ENCODE peak calls at places on chromosomes 13 and 19, in eight cellular contexts. One of them, this sample, is unnamed.

GRCh38 chr19:38060346-38060745 is 153.3 kb downstream of the SIPA1L3 start:
- DNase-seq in transverse colon: no peak
- DNase-seq in H1: no peak
- DNase-seq in stomach: no peak
- DNase-seq in esophagus muscularis mucosa: no peak
- DNase-seq in GM12878: no peak
- DNase-seq in suprapubic skin: no peak
- DNase-seq in sigmoid colon: no peak
- DNase-seq in this sample: no peak

GRCh38 chr19:56111601-56112312 is 9.3 kb downstream of the ZNF787 start:
- DNase-seq in transverse colon: peak; percentile 86
- DNase-seq in H1: no peak
- DNase-seq in stomach: peak; percentile 72
- DNase-seq in esophagus muscularis mucosa: no peak
- DNase-seq in GM12878: no peak
- DNase-seq in suprapubic skin: peak; percentile 65
- DNase-seq in sigmoid colon: peak; percentile 78
- DNase-seq in this sample: peak; percentile 85

GRCh38 chr19:48395499-48395898 is 2.0 kb downstream of the GRIN2D start:
- DNase-seq in transverse colon: no peak
- DNase-seq in H1: peak; percentile 52
- DNase-seq in stomach: no peak
- DNase-seq in esophagus muscularis mucosa: no peak
- DNase-seq in GM12878: no peak
- DNase-seq in suprapubic skin: no peak
- DNase-seq in sigmoid colon: no peak
- DNase-seq in this sample: no peak

GRCh38 chr19:22627526-22627925 is 6.6 kb upstream of the ZNF492 start:
- DNase-seq in transverse colon: no peak
- DNase-seq in H1: no peak
- DNase-seq in stomach: no peak
- DNase-seq in esophagus muscularis mucosa: peak; percentile 91
- DNase-seq in GM12878: no peak
- DNase-seq in suprapubic skin: no peak
- DNase-seq in sigmoid colon: no peak
- DNase-seq in this sample: no peak

GRCh38 chr19:45322311-45322710 is 364 bp downstream of the CKM start:
- DNase-seq in transverse colon: no peak
- DNase-seq in H1: no peak
- DNase-seq in stomach: no peak
- DNase-seq in esophagus muscularis mucosa: no peak
- DNase-seq in GM12878: no peak
- DNase-seq in suprapubic skin: no peak
- DNase-seq in sigmoid colon: no peak
- DNase-seq in this sample: no peak

GRCh38 chr13:99123101-99124045 is 77.3 kb upstream of the UBAC2 start:
- DNase-seq in transverse colon: no peak
- DNase-seq in H1: no peak
- DNase-seq in stomach: no peak
- DNase-seq in esophagus muscularis mucosa: no peak
- DNase-seq in GM12878: no peak
- DNase-seq in suprapubic skin: no peak
- DNase-seq in sigmoid colon: no peak
- DNase-seq in this sample: no peak

GRCh38 chr19:14167594-14168138 is 31.3 kb upstream of the ASF1B start:
- DNase-seq in transverse colon: no peak
- DNase-seq in H1: no peak
- DNase-seq in stomach: no peak
- DNase-seq in esophagus muscularis mucosa: no peak
- DNase-seq in GM12878: no peak
- DNase-seq in suprapubic skin: no peak
- DNase-seq in sigmoid colon: no peak
- DNase-seq in this sample: peak; percentile 24

GRCh38 chr13:30477346-30478235 is 11.9 kb upstream of the HMGB1 start:
- DNase-seq in transverse colon: no peak
- DNase-seq in H1: peak; percentile 53
- DNase-seq in stomach: no peak
- DNase-seq in esophagus muscularis mucosa: no peak
- DNase-seq in GM12878: no peak
- DNase-seq in suprapubic skin: no peak
- DNase-seq in sigmoid colon: no peak
- DNase-seq in this sample: no peak

GRCh38 chr19:53991224-53992113 is at the start of gene CACNG6:
- DNase-seq in transverse colon: no peak
- DNase-seq in H1: peak; percentile 77
- DNase-seq in stomach: peak; percentile 39
- DNase-seq in esophagus muscularis mucosa: no peak
- DNase-seq in GM12878: no peak
- DNase-seq in suprapubic skin: no peak
- DNase-seq in sigmoid colon: no peak
- DNase-seq in this sample: no peak

GRCh38 chr19:40908981-40909380 is 26.9 kb upstream of the CYP2A7 start:
- DNase-seq in transverse colon: no peak
- DNase-seq in H1: no peak
- DNase-seq in stomach: no peak
- DNase-seq in esophagus muscularis mucosa: no peak
- DNase-seq in GM12878: no peak
- DNase-seq in suprapubic skin: no peak
- DNase-seq in sigmoid colon: no peak
- DNase-seq in this sample: peak; percentile 77

GRCh38 chr13:43273362-43273761 is 250.0 kb downstream of the DNAJC15 start:
- DNase-seq in transverse colon: no peak
- DNase-seq in H1: no peak
- DNase-seq in stomach: no peak
- DNase-seq in esophagus muscularis mucosa: peak; percentile 50
- DNase-seq in GM12878: no peak
- DNase-seq in suprapubic skin: no peak
- DNase-seq in sigmoid colon: no peak
- DNase-seq in this sample: no peak

GRCh38 chr13:85806553-85807175 is 7.4 kb upstream of the SLITRK6 start:
- DNase-seq in transverse colon: no peak
- DNase-seq in H1: no peak
- DNase-seq in stomach: no peak
- DNase-seq in esophagus muscularis mucosa: no peak
- DNase-seq in GM12878: no peak
- DNase-seq in suprapubic skin: no peak
- DNase-seq in sigmoid colon: no peak
- DNase-seq in this sample: no peak

GRCh38 chr13:76620036-76620435 is 266.2 kb downstream of the KCTD12 start:
- DNase-seq in transverse colon: no peak
- DNase-seq in H1: no peak
- DNase-seq in stomach: no peak
- DNase-seq in esophagus muscularis mucosa: no peak
- DNase-seq in GM12878: no peak
- DNase-seq in suprapubic skin: no peak
- DNase-seq in sigmoid colon: no peak
- DNase-seq in this sample: no peak

GRCh38 chr19:35002037-35002535 is 2.0 kb downstream of the GRAMD1A start:
- DNase-seq in transverse colon: no peak
- DNase-seq in H1: no peak
- DNase-seq in stomach: no peak
- DNase-seq in esophagus muscularis mucosa: no peak
- DNase-seq in GM12878: no peak
- DNase-seq in suprapubic skin: no peak
- DNase-seq in sigmoid colon: no peak
- DNase-seq in this sample: no peak

GRCh38 chr19:35000647-35001501 is 751 bp downstream of the GRAMD1A start:
- DNase-seq in transverse colon: peak; percentile 53
- DNase-seq in H1: no peak
- DNase-seq in stomach: no peak
- DNase-seq in esophagus muscularis mucosa: no peak
- DNase-seq in GM12878: no peak
- DNase-seq in suprapubic skin: no peak
- DNase-seq in sigmoid colon: no peak
- DNase-seq in this sample: peak; percentile 87

GRCh38 chr19:34998777-34999497 is 1.2 kb upstream of the GRAMD1A start:
- DNase-seq in transverse colon: no peak
- DNase-seq in H1: peak; percentile 62
- DNase-seq in stomach: no peak
- DNase-seq in esophagus muscularis mucosa: no peak
- DNase-seq in GM12878: no peak
- DNase-seq in suprapubic skin: no peak
- DNase-seq in sigmoid colon: no peak
- DNase-seq in this sample: no peak

GRCh38 chr19:35000338-35000646 is 169 bp downstream of the GRAMD1A start:
- DNase-seq in transverse colon: no peak
- DNase-seq in H1: no peak
- DNase-seq in stomach: no peak
- DNase-seq in esophagus muscularis mucosa: no peak
- DNase-seq in GM12878: no peak
- DNase-seq in suprapubic skin: no peak
- DNase-seq in sigmoid colon: no peak
- DNase-seq in this sample: no peak

GRCh38 chr19:34999498-35000337 is at the start of gene GRAMD1A:
- DNase-seq in transverse colon: peak; percentile 91
- DNase-seq in H1: peak; percentile 89
- DNase-seq in stomach: peak; percentile 92
- DNase-seq in esophagus muscularis mucosa: peak; percentile 96
- DNase-seq in GM12878: no peak
- DNase-seq in suprapubic skin: peak; percentile 89
- DNase-seq in sigmoid colon: peak; percentile 95
- DNase-seq in this sample: peak; percentile 92
- TF ChIP-seq POLR2A in transverse colon: peak; percentile 88
- TF ChIP-seq POLR2A in H1: peak; percentile 90
- TF ChIP-seq POLR2A in stomach: peak; percentile 69
- TF ChIP-seq POLR2A in esophagus muscularis mucosa: peak; percentile 56
- TF ChIP-seq POLR2A in GM12878: no peak
- TF ChIP-seq POLR2A in suprapubic skin: no peak
- TF ChIP-seq POLR2A in sigmoid colon: peak; percentile 87
- TF ChIP-seq POLR2A in this sample: peak; percentile 28

GRCh38 chr13:100528353-100528752 is 60.2 kb downstream of the GGACT start:
- DNase-seq in transverse colon: no peak
- DNase-seq in H1: no peak
- DNase-seq in stomach: no peak
- DNase-seq in esophagus muscularis mucosa: no peak
- DNase-seq in GM12878: no peak
- DNase-seq in suprapubic skin: no peak
- DNase-seq in sigmoid colon: no peak
- DNase-seq in this sample: no peak
- TF ChIP-seq EP300 in transverse colon: no peak
- TF ChIP-seq EP300 in H1: no peak
- TF ChIP-seq EP300 in stomach: no peak
- TF ChIP-seq EP300 in esophagus muscularis mucosa: no peak
- TF ChIP-seq EP300 in GM12878: no peak
- TF ChIP-seq EP300 in suprapubic skin: no peak
- TF ChIP-seq EP300 in sigmoid colon: no peak
- TF ChIP-seq EP300 in this sample: no peak

GRCh38 chr13:110914293-110915056 is 394 bp downstream of the ANKRD10 start:
- DNase-seq in transverse colon: peak; percentile 76
- DNase-seq in H1: peak; percentile 76
- DNase-seq in stomach: peak; percentile 77
- DNase-seq in esophagus muscularis mucosa: peak; percentile 93
- DNase-seq in GM12878: no peak
- DNase-seq in suprapubic skin: peak; percentile 83
- DNase-seq in sigmoid colon: peak; percentile 90
- DNase-seq in this sample: peak; percentile 97
- TF ChIP-seq POLR2AphosphoS5 in transverse colon: peak; percentile 94
- TF ChIP-seq POLR2AphosphoS5 in H1: peak; percentile 67
- TF ChIP-seq POLR2AphosphoS5 in stomach: peak; percentile 79
- TF ChIP-seq POLR2AphosphoS5 in esophagus muscularis mucosa: peak; percentile 79
- TF ChIP-seq POLR2AphosphoS5 in GM12878: no peak
- TF ChIP-seq POLR2AphosphoS5 in suprapubic skin: peak; percentile 57
- TF ChIP-seq POLR2AphosphoS5 in sigmoid colon: peak; percentile 96
- TF ChIP-seq POLR2AphosphoS5 in this sample: peak; percentile 91

GRCh38 chr19:49488863-49489537 is 1.6 kb downstream of the RPL13A start:
- DNase-seq in transverse colon: no peak
- DNase-seq in H1: no peak
- DNase-seq in stomach: no peak
- DNase-seq in esophagus muscularis mucosa: no peak
- DNase-seq in GM12878: no peak
- DNase-seq in suprapubic skin: no peak
- DNase-seq in sigmoid colon: no peak
- DNase-seq in this sample: no peak

GRCh38 chr19:49491030-49491803 is 3.8 kb downstream of the RPL13A start:
- DNase-seq in transverse colon: no peak
- DNase-seq in H1: no peak
- DNase-seq in stomach: no peak
- DNase-seq in esophagus muscularis mucosa: no peak
- DNase-seq in GM12878: no peak
- DNase-seq in suprapubic skin: no peak
- DNase-seq in sigmoid colon: no peak
- DNase-seq in this sample: no peak

GRCh38 chr19:49489601-49490167 is 2.3 kb downstream of the RPL13A start:
- DNase-seq in transverse colon: no peak
- DNase-seq in H1: no peak
- DNase-seq in stomach: no peak
- DNase-seq in esophagus muscularis mucosa: no peak
- DNase-seq in GM12878: no peak
- DNase-seq in suprapubic skin: no peak
- DNase-seq in sigmoid colon: no peak
- DNase-seq in this sample: no peak

GRCh38 chr19:49491804-49492572 is 4.2 kb upstream of the RPS11 start:
- DNase-seq in transverse colon: no peak
- DNase-seq in H1: no peak
- DNase-seq in stomach: no peak
- DNase-seq in esophagus muscularis mucosa: no peak
- DNase-seq in GM12878: no peak
- DNase-seq in suprapubic skin: no peak
- DNase-seq in sigmoid colon: no peak
- DNase-seq in this sample: no peak

DNA sequence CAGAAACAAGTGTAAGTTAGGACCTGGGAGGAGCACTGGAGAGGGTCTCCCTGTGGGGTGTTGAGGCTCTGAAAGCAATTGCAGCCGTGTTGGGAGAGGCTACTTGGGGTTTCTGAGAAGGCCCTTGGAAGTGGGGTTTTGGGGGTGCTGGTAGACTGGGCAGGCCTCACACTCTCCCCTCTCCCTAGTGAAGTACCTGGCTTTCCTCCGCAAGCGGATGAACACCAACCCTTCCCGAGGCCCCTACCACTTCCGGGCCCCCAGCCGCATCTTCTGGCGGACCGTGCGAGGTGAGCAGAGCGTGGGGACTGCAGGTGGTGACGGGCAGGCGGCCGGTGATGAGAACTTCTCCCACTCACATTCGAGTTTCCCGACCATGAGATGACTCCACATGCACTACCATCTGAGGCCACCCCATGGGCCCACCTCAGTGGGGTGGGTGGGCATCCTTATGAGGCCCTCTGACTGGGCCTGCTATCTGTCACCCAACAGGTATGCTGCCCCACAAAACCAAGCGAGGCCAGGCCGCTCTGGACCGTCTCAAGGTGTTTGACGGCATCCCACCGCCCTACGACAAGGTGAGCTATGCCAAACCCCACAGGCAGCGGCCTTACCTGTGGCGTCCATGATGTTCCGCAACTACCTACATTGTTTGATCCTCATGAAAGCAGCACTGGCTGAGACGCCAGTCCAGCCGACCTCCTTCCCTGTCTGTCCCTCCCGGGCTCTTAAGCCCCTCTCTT is 3.0 kb downstream of the RPL13A start:
- DNase-seq in transverse colon: no peak
- DNase-seq in H1: no peak
- DNase-seq in stomach: no peak
- DNase-seq in esophagus muscularis mucosa: no peak
- DNase-seq in GM12878: no peak
- DNase-seq in suprapubic skin: no peak
- DNase-seq in sigmoid colon: no peak
- DNase-seq in this sample: no peak
- TF ChIP-seq POLR2A in transverse colon: no peak
- TF ChIP-seq POLR2A in H1: peak; percentile 69
- TF ChIP-seq POLR2A in stomach: no peak
- TF ChIP-seq POLR2A in esophagus muscularis mucosa: no peak
- TF ChIP-seq POLR2A in GM12878: peak; percentile 71
- TF ChIP-seq POLR2A in suprapubic skin: no peak
- TF ChIP-seq POLR2A in sigmoid colon: no peak
- TF ChIP-seq POLR2A in this sample: no peak